ENCODE peak calls at places on chromosomes 4 and X, in ten cellular contexts. V is fibroblast of lung; J is central memory CD4-positive, alpha-beta T cell; L is posterior cingulate gyrus; M is activated CD4-positive, alpha-beta T cell treated with anti-CD3 and anti-CD28 coated beads, Interleukin-2, amount 10 ng/mL, durations not matched to agents 7 days and 5 days; Y is NCI-H1417; R is stimulated activated effector memory CD8-positive, alpha-beta T cell treated with anti-CD3 and anti-CD28 coated beads, Interleukin-12 subunit alpha, Interleukin-12 subunit beta, amount 100 ng/mL, for 72 hours; Q is MV-4-11; K is NCI-H524; D is GM12892. G is an unnamed sample.

GRCh38 chrX:102835504-102836146 is 101.4 kb upstream of the RAB40AL start:
- DNase-seq in K (peak; percentile 7), L (no peak), V (peak; percentile 51), R (no peak), D (no peak), J (no peak), M (peak; percentile 9), Q (no peak), Y (no peak), G (peak; percentile 2)

GRCh38 chrX:13489451-13489850 is 80.0 kb upstream of the EGFL6 start:
- DNase-seq in V (peak; percentile 74), Y (no peak), D (no peak), Q (no peak), L (no peak), M (no peak), J (no peak), R (no peak), K (no peak), G (no peak)

GRCh38 chrX:13669246-13669689 is 16.3 kb downstream of the TCEANC start:
- DNase-seq in D (no peak), Q (peak; percentile 75), V (peak; percentile 98), J (peak; percentile 58), K (no peak), L (no peak), Y (no peak), M (no peak), R (peak; percentile 76), G (no peak)

GRCh38 chr4:38902695-38903094 is 35.1 kb downstream of the FAM114A1 start:
- DNase-seq in J (peak; percentile 42), Y (no peak), L (no peak), K (peak; percentile 35), D (no peak), Q (peak; percentile 27), M (no peak), R (no peak), V (peak; percentile 43), G (peak; percentile 50)

GRCh38 chr4:80012291-80012690 is 60.7 kb downstream of the ANTXR2 start:
- DNase-seq in Q (no peak), D (no peak), K (no peak), J (no peak), Y (no peak), V (peak; percentile 36), L (no peak), M (no peak), R (no peak), G (no peak)

GRCh38 chr4:177386416-177386815 is 55.8 kb downstream of the AGA start:
- DNase-seq in D (no peak), M (no peak), R (no peak), V (no peak), J (no peak), K (no peak), L (no peak), Y (no peak), Q (no peak), G (no peak)

GRCh38 chrX:10617964-10618342 is 2.4 kb downstream of the MID1 start:
- DNase-seq in Q (no peak), K (peak; percentile 59), V (no peak), L (no peak), J (no peak), M (no peak), R (no peak), D (no peak), Y (no peak), G (no peak)

GRCh38 chrX:22952011-22952410 is 47.7 kb upstream of the DDX53 start:
- DNase-seq in Y (no peak), K (no peak), M (no peak), L (no peak), D (no peak), V (peak; percentile 56), R (no peak), J (no peak), Q (peak; percentile 26), G (no peak)

GRCh38 chr4:66357316-66357715 is 687.0 kb upstream of the EPHA5 start:
- DNase-seq in M (no peak), Y (no peak), Q (no peak), L (no peak), D (no peak), R (no peak), J (no peak), K (no peak), V (no peak), G (peak; percentile 23)

GRCh38 chrX:145848857-145849256 is 31.2 kb downstream of the SLITRK2 start:
- DNase-seq in K (no peak), L (no peak), J (no peak), M (no peak), R (no peak), Y (no peak), Q (no peak), V (no peak), D (no peak), G (no peak)

GRCh38 chrX:153475751-153476281 is 5.4 kb upstream of the HAUS7 start:
- DNase-seq in J (no peak), Y (no peak), L (no peak), K (peak; percentile 61), Q (no peak), V (no peak), D (no peak), M (no peak), R (no peak), G (peak; percentile 14)